ENCODE peak calls at places on chromosomes 6 and 20, in six cellular contexts. One of them, this sample, is unnamed. For H3K79me2 and H3K4me1, the result is how much of the 10 kb centered on the place peaks cover.

GRCh38 chr6:75563032-75563431 is 38.6 kb upstream of the SENP6 start:
- DNase-seq in K562: no peak
- DNase-seq in HCT116: peak
- DNase-seq in GM12878: no peak
- DNase-seq in HepG2: peak
- DNase-seq in SK-N-SH: peak
- DNase-seq in this sample: peak

GRCh38 chr20:54063998-54064676 is 6.3 kb downstream of the BCAS1 start:
- DNase-seq in K562: no peak
- DNase-seq in HCT116: no peak
- DNase-seq in GM12878: peak
- DNase-seq in HepG2: no peak
- DNase-seq in SK-N-SH: no peak
- DNase-seq in this sample: no peak

GRCh38 chr20:57594092-57594911 is 25.9 kb downstream of the ZBP1 start:
- DNase-seq in K562: peak
- DNase-seq in HCT116: peak
- DNase-seq in GM12878: no peak
- DNase-seq in HepG2: peak
- DNase-seq in SK-N-SH: peak
- DNase-seq in this sample: peak

GRCh38 chr6:107600936-107601335 is 111.0 kb downstream of the SOBP start:
- DNase-seq in K562: no peak
- DNase-seq in HCT116: no peak
- DNase-seq in GM12878: no peak
- DNase-seq in HepG2: peak
- DNase-seq in SK-N-SH: no peak
- DNase-seq in this sample: peak

GRCh38 chr6:139119553-139119952 is 15.3 kb upstream of the HECA start:
- DNase-seq in K562: no peak
- DNase-seq in HCT116: no peak
- DNase-seq in GM12878: no peak
- DNase-seq in HepG2: no peak
- DNase-seq in SK-N-SH: no peak
- DNase-seq in this sample: no peak

GRCh38 chr20:21113697-21114096 is 7.5 kb upstream of the LINC00237 start:
- DNase-seq in K562: no peak
- DNase-seq in HCT116: no peak
- DNase-seq in GM12878: no peak
- DNase-seq in HepG2: no peak
- DNase-seq in SK-N-SH: no peak
- DNase-seq in this sample: no peak

GRCh38 chr6:35093783-35094182 is 47.4 kb downstream of the TCP11 start:
- DNase-seq in K562: peak
- DNase-seq in HCT116: no peak
- DNase-seq in GM12878: no peak
- DNase-seq in HepG2: no peak
- DNase-seq in SK-N-SH: peak
- DNase-seq in this sample: no peak

GRCh38 chr6:161918154-161918553 is 644.3 kb upstream of the AGPAT4 start:
- DNase-seq in K562: no peak
- DNase-seq in HCT116: no peak
- DNase-seq in GM12878: no peak
- DNase-seq in HepG2: no peak
- DNase-seq in SK-N-SH: no peak
- DNase-seq in this sample: no peak

GRCh38 chr6:31172973-31173384 is 2.5 kb upstream of the POU5F1 start:
- DNase-seq in K562: no peak
- DNase-seq in HCT116: no peak
- DNase-seq in GM12878: no peak
- DNase-seq in HepG2: no peak
- DNase-seq in SK-N-SH: no peak
- DNase-seq in this sample: peak

GRCh38 chr20:9617940-9618339 is 103.5 kb downstream of the LAMP5 start:
- DNase-seq in K562: no peak
- DNase-seq in HCT116: peak
- DNase-seq in GM12878: no peak
- DNase-seq in HepG2: peak
- DNase-seq in SK-N-SH: peak
- DNase-seq in this sample: peak

GRCh38 chr6:83430606-83431544 is at the start of gene ME1:
- DNase-seq in K562: peak
- DNase-seq in HCT116: peak
- DNase-seq in GM12878: peak
- DNase-seq in HepG2: no peak
- DNase-seq in SK-N-SH: peak
- DNase-seq in this sample: peak

GRCh38 chr20:8067082-8067481 is 47.5 kb upstream of the TMX4 start:
- DNase-seq in K562: no peak
- DNase-seq in HCT116: no peak
- DNase-seq in GM12878: no peak
- DNase-seq in HepG2: no peak
- DNase-seq in SK-N-SH: no peak
- DNase-seq in this sample: no peak

GRCh38 chr20:51060301-51060700 is 37.4 kb upstream of the KCNG1 start:
- DNase-seq in K562: no peak
- DNase-seq in HCT116: no peak
- DNase-seq in GM12878: no peak
- DNase-seq in HepG2: no peak
- DNase-seq in SK-N-SH: no peak
- DNase-seq in this sample: no peak

GRCh38 chr6:146544783-146545182 is 1.1 kb downstream of the RAB32 start:
- DNase-seq in K562: no peak
- DNase-seq in HCT116: no peak
- DNase-seq in GM12878: no peak
- DNase-seq in HepG2: no peak
- DNase-seq in SK-N-SH: no peak
- DNase-seq in this sample: no peak

GRCh38 chr6:3359091-3359752 is 97.6 kb downstream of the SLC22A23 start:
- DNase-seq in K562: no peak
- DNase-seq in HCT116: no peak
- DNase-seq in GM12878: no peak
- DNase-seq in HepG2: no peak
- DNase-seq in SK-N-SH: no peak
- DNase-seq in this sample: no peak

GRCh38 chr6:119533603-119534279 is 184.2 kb upstream of the MAN1A1 start:
- DNase-seq in K562: no peak
- DNase-seq in HCT116: peak
- DNase-seq in GM12878: peak
- DNase-seq in HepG2: no peak
- DNase-seq in SK-N-SH: no peak
- DNase-seq in this sample: no peak

GRCh38 chr20:12936524-12936923 is 72.2 kb upstream of the SPTLC3 start:
- DNase-seq in K562: no peak
- DNase-seq in HCT116: no peak
- DNase-seq in GM12878: no peak
- DNase-seq in HepG2: no peak
- DNase-seq in SK-N-SH: no peak
- DNase-seq in this sample: no peak

GRCh38 chr20:12941025-12941424 is 67.7 kb upstream of the SPTLC3 start:
- DNase-seq in K562: no peak
- DNase-seq in HCT116: no peak
- DNase-seq in GM12878: no peak
- DNase-seq in HepG2: peak
- DNase-seq in SK-N-SH: no peak
- DNase-seq in this sample: no peak

DNA sequence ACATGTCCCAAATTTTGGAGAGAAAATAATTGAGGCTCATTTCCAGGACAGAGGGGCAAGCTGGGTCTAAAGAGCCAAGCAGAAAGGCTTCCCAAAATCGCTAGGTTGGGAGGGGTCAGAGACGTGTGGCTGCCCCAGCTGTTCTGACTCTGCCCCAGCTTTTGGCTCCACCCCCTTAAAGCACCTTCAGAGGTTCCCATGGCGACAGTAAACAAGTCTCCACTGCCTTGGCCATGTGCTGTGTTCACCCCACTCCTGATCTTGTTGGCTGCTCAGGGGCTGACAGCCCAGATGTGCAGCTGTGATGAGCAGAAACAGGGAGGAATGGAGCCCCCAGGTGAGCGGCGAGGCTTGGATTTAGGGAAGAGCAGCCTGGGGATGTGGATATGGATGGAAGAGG is 72.8 kb upstream of the SPTLC3 start:
- DNase-seq in K562: no peak
- DNase-seq in HCT116: no peak
- DNase-seq in GM12878: no peak
- DNase-seq in HepG2: no peak
- DNase-seq in SK-N-SH: no peak
- DNase-seq in this sample: peak
- TF ChIP-seq REST in K562: no peak
- TF ChIP-seq REST in HCT116: no peak
- TF ChIP-seq REST in GM12878: no peak
- TF ChIP-seq REST in HepG2: no peak
- TF ChIP-seq REST in SK-N-SH: no peak
- TF ChIP-seq REST in this sample: no peak

DNA sequence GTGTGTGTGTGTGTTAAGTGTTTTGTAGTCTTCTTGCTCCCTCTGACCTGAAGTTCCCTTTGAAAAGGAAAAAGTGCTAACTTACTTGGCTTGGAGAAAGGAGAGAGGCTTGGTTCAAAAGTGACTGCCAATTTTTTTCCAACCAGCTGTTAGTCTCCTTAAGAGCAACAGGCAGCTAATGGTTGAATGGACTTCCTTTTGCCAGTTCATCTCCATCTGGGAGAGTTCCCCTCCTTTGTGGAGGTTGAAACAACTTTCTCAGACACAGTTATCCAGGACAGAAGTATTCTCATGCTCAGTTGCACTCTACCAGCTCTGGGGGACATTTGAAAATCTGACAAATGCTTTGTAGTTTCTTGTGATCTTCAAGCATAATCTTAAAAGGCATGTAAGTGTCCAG is 4.5 kb downstream of the RIPOR2 start:
- DNase-seq in K562: no peak
- DNase-seq in HCT116: no peak
- DNase-seq in GM12878: no peak
- DNase-seq in HepG2: no peak
- DNase-seq in SK-N-SH: no peak
- DNase-seq in this sample: no peak
- H3K79me2 ChIP-seq in K562: under half
- H3K79me2 ChIP-seq in HCT116: under half
- H3K79me2 ChIP-seq in GM12878: half or more
- H3K79me2 ChIP-seq in HepG2: under half
- H3K79me2 ChIP-seq in SK-N-SH: under half
- H3K79me2 ChIP-seq in this sample: under half

DNA sequence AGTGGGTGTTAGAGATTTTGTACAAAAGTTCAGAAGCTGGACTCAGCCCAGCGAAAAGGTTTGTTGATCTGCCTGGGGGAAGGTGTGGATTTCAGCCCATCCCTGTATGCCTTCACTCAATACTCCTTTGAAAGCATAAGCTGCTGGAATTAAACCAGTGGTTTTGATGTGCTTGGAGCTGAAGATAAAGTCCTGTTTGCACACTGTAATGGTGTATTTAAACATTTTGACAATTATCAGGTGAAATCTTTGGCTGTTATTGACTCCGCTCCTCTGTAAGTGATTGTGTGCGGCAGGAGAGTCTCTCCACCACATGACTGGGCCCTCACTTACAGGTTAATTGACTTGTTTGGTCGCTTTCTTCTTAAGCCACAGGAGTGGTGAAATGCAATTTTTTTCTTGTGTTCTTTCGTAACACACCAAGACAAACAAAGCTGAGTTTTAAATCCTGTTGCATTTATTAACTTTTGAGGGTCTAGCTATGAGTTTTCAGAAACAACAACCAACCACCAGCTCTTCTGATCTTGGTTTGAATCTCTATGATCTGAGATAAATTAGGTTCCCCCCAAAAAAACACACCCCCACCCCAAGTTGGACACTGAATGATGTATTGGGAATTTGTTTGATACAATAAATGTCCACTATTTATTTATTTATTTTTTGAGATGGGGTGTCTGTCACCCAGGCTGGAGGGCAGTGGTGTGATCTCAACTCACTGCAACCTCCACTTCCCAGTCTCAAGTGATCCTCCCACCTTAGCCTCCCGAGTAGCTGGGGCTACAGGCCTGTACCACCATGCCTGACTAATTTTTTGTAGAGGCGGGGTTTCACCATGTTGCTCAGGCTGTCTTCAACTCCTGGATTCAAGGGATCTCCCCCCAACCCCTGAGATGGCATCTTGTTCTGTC is 46.3 kb upstream of the NCOA3 start:
- DNase-seq in K562: no peak
- DNase-seq in HCT116: no peak
- DNase-seq in GM12878: no peak
- DNase-seq in HepG2: peak
- DNase-seq in SK-N-SH: no peak
- DNase-seq in this sample: no peak
- H3K4me1 ChIP-seq in K562: under half
- H3K4me1 ChIP-seq in HCT116: under half
- H3K4me1 ChIP-seq in GM12878: under half
- H3K4me1 ChIP-seq in HepG2: half or more
- H3K4me1 ChIP-seq in SK-N-SH: under half
- H3K4me1 ChIP-seq in this sample: under half

GRCh38 chr6:149043476-149044130 is 273.9 kb upstream of the TAB2 start:
- DNase-seq in K562: peak
- DNase-seq in HCT116: peak
- DNase-seq in GM12878: no peak
- DNase-seq in HepG2: peak
- DNase-seq in SK-N-SH: peak
- DNase-seq in this sample: peak
- TF ChIP-seq REST in K562: no peak
- TF ChIP-seq REST in HCT116: no peak
- TF ChIP-seq REST in GM12878: no peak
- TF ChIP-seq REST in HepG2: no peak
- TF ChIP-seq REST in SK-N-SH: no peak
- TF ChIP-seq REST in this sample: no peak

DNA sequence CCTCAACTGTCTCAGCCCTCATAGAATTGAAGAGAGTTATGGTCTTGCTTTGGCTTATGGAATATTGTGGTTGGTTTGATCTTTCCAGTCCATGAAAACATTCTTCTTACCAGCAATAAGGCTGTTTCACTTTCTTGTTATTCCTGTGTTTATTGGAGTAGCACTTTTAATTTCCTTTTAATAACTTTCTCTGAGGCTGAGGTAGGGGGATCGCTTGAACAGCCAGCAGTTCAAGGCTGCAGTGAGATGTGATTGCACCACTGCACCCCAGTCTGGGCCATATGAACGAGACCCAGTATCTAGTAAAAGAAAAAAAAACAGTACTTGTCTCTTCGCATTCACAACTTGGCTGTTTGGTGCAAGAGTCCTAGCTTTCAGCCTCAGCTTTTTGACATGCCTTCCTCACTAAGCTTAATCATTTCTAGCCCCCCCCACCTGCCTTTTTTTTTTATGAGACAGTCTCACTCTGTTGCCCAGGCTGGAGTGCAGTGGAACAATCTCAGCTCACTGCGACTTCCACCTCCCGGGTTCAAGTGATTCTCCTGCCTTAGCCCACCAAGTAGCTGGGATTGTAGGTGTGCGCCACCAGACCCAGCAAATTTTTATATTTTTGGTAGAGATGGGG is 70.5 kb downstream of the NCOA3 start:
- DNase-seq in K562: no peak
- DNase-seq in HCT116: no peak
- DNase-seq in GM12878: no peak
- DNase-seq in HepG2: no peak
- DNase-seq in SK-N-SH: no peak
- DNase-seq in this sample: no peak
- H3K79me2 ChIP-seq in K562: under half
- H3K79me2 ChIP-seq in HCT116: half or more
- H3K79me2 ChIP-seq in GM12878: half or more
- H3K79me2 ChIP-seq in HepG2: half or more
- H3K79me2 ChIP-seq in SK-N-SH: half or more
- H3K79me2 ChIP-seq in this sample: half or more

This sample was measured in GM23338.